ENCODE peak calls at places on chromosomes 4 and X, in eight cellular contexts. X, Y, S, Z, G, J, R and F are unnamed samples. For H3K4me1, the result is how much of the 10 kb centered on the place peaks cover.

GRCh38 chr4:24704152-24704551 is 91.2 kb upstream of the SOD3 start:
- DNase-seq in X (no peak), Y (no peak), S (no peak), Z (no peak), G (peak), J (no peak), R (no peak), F (no peak)

GRCh38 chr4:95220205-95221175 is 328.3 kb downstream of the UNC5C start:
- DNase-seq in X (no peak), Y (no peak), S (no peak), Z (no peak), G (no peak), J (peak), R (no peak), F (no peak)

GRCh38 chr4:26878729-26879415 is 18.2 kb downstream of the STIM2 start:
- DNase-seq in X (peak), Y (no peak), S (no peak), Z (no peak), G (no peak), J (no peak), R (no peak), F (no peak)

GRCh38 chr4:113468165-113469022 is 293.1 kb downstream of the CAMK2D start:
- DNase-seq in X (peak), Y (peak), S (peak), Z (no peak), G (peak), J (peak), R (peak), F (peak)

GRCh38 chr4:19774690-19775256 is 476.9 kb upstream of the SLIT2 start:
- DNase-seq in X (no peak), Y (no peak), S (no peak), Z (no peak), G (no peak), J (no peak), R (no peak), F (peak)

GRCh38 chr4:140252742-140253555 is 99.0 kb upstream of the MAML3 start:
- DNase-seq in X (peak), Y (peak), S (peak), Z (peak), G (peak), J (no peak), R (peak), F (peak)

GRCh38 chr4:40209401-40209800 is 12.6 kb downstream of the RHOH start:
- DNase-seq in X (no peak), Y (no peak), S (no peak), Z (no peak), G (no peak), J (no peak), R (no peak), F (no peak)

GRCh38 chr4:148776944-148777343 is 334.7 kb upstream of the NR3C2 start:
- DNase-seq in X (peak), Y (no peak), S (no peak), Z (no peak), G (no peak), J (no peak), R (no peak), F (no peak)

GRCh38 chr4:71784569-71785197 is 804 bp upstream of the GC start:
- DNase-seq in X (no peak), Y (no peak), S (no peak), Z (no peak), G (no peak), J (no peak), R (no peak), F (no peak)

GRCh38 chr4:122700178-122700725 is 32.3 kb upstream of the BBS12 start:
- DNase-seq in X (peak), Y (peak), S (peak), Z (no peak), G (no peak), J (peak), R (peak), F (no peak)

GRCh38 chrX:11766487-11766886 is 8.4 kb downstream of the MSL3 start:
- DNase-seq in X (no peak), Y (no peak), S (no peak), Z (no peak), G (no peak), J (no peak), R (no peak), F (no peak)

GRCh38 chrX:108299101-108299591 is 139.1 kb downstream of the COL4A6 start:
- DNase-seq in X (peak), Y (no peak), S (peak), Z (no peak), G (no peak), J (peak), R (no peak), F (no peak)

GRCh38 chrX:23662853-23663252 is 4.4 kb upstream of the PRDX4 start:
- DNase-seq in X (peak), Y (no peak), S (no peak), Z (no peak), G (no peak), J (no peak), R (no peak), F (no peak)

GRCh38 chr4:40256329-40256728 is 59.5 kb downstream of the RHOH start:
- DNase-seq in X (no peak), Y (no peak), S (no peak), Z (no peak), G (no peak), J (no peak), R (no peak), F (no peak)

GRCh38 chr4:41746025-41746439 is 2.5 kb downstream of the PHOX2B start:
- DNase-seq in X (peak), Y (no peak), S (no peak), Z (no peak), G (peak), J (no peak), R (no peak), F (no peak)

GRCh38 chr4:176270669-176271068 is 1.6 kb upstream of the ASB5 start:
- DNase-seq in X (peak), Y (no peak), S (peak), Z (no peak), G (no peak), J (peak), R (peak), F (peak)

GRCh38 chrX:74656079-74656745 is 41.8 kb upstream of the RLIM start:
- DNase-seq in X (peak), Y (no peak), S (no peak), Z (no peak), G (no peak), J (no peak), R (no peak), F (no peak)

GRCh38 chr4:10180927-10181744 is 64.5 kb upstream of the WDR1 start:
- DNase-seq in X (peak), Y (no peak), S (no peak), Z (no peak), G (no peak), J (no peak), R (no peak), F (peak)

GRCh38 chr4:37891221-37892159 is 606 bp downstream of the TBC1D1 start:
- DNase-seq in X (peak), Y (peak), S (no peak), Z (peak), G (peak), J (no peak), R (peak), F (no peak)

GRCh38 chr4:37892641-37893040 is 1.8 kb downstream of the TBC1D1 start:
- DNase-seq in X (no peak), Y (no peak), S (no peak), Z (peak), G (no peak), J (no peak), R (no peak), F (no peak)

GRCh38 chr4:37889849-37890500 is 909 bp upstream of the TBC1D1 start:
- DNase-seq in X (peak), Y (no peak), S (no peak), Z (no peak), G (peak), J (no peak), R (peak), F (no peak)

GRCh38 chr4:37893164-37893563 is 2.3 kb downstream of the TBC1D1 start:
- DNase-seq in X (no peak), Y (no peak), S (no peak), Z (no peak), G (no peak), J (no peak), R (no peak), F (no peak)

DNA sequence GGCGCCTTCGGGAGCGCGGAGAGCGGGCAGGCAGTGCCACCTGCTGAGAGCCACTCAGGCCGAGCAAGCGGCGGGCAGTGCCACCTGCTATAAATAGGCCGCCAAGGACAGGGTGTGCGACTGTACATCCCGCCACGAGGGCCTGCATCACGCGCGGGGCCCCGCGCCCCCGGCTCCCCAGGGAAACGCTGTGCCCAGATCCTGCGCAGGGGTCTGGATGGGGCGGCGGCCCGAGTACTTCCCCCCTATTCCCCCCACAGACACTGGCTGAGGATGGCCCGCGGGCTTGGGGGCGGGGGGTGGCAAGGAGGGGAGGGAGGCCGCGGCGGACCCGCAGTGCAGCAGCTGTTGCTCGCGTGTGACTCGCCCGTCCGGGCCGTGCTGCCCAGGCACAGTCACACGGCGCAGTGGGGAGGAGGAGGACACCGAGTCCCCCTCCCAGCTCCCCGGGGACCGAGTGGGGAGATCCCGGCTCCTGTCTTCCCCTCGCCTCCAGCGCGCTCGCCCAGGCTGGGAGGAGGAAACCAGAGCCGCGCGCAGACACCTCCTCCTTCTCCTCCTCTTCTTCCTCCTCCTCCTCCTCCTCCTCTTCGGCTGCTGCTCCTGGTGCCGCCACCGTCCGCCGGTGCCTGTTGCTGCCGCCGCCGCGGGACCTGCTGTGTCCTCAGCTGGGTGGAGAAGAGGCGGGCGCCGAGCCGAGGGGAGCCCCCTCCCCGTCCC is at the start of gene TBC1D1:
- DNase-seq in X (peak), Y (peak), S (peak), Z (peak), G (peak), J (no peak), R (peak), F (no peak)
- H3K4me1 ChIP-seq in X (under half), Y (under half), S (under half), Z (under half), G (under half), J (under half), R (under half), F (under half)

GRCh38 chrX:154545673-154546274 is 872 bp downstream of the G6PD start:
- DNase-seq in X (no peak), Y (no peak), S (peak), Z (no peak), G (no peak), J (no peak), R (no peak), F (no peak)

GRCh38 chrX:154547245-154548027 is at the start of gene IKBKG:
- DNase-seq in X (peak), Y (peak), S (peak), Z (peak), G (peak), J (peak), R (peak), F (peak)

GRCh38 chrX:154544885-154545284 is 1.8 kb downstream of the G6PD start:
- DNase-seq in X (no peak), Y (no peak), S (no peak), Z (no peak), G (no peak), J (no peak), R (no peak), F (no peak)

GRCh38 chrX:154548028-154548316 is 552 bp downstream of the IKBKG start:
- DNase-seq in X (peak), Y (no peak), S (no peak), Z (no peak), G (no peak), J (no peak), R (no peak), F (no peak)

GRCh38 chrX:154546354-154547244 is at the start of gene G6PD:
- DNase-seq in X (peak), Y (peak), S (peak), Z (peak), G (peak), J (peak), R (no peak), F (peak)
- H3K4me1 ChIP-seq in X (under half), Y (under half), S (under half), Z (half or more), G (under half), J (under half), R (under half), F (under half)

GRCh38 chr4:119050501-119051090 is 85.0 kb upstream of the MYOZ2 start:
- DNase-seq in X (peak), Y (no peak), S (no peak), Z (no peak), G (no peak), J (no peak), R (no peak), F (no peak)

GRCh38 chr4:119044919-119045318 is 90.7 kb upstream of the MYOZ2 start:
- DNase-seq in X (no peak), Y (no peak), S (no peak), Z (no peak), G (no peak), J (no peak), R (no peak), F (no peak)

GRCh38 chr4:119049342-119049741 is 86.3 kb upstream of the MYOZ2 start:
- DNase-seq in X (no peak), Y (no peak), S (no peak), Z (no peak), G (no peak), J (no peak), R (no peak), F (no peak)

GRCh38 chr4:119046263-119046662 is 89.4 kb upstream of the MYOZ2 start:
- DNase-seq in X (no peak), Y (no peak), S (no peak), Z (no peak), G (no peak), J (no peak), R (no peak), F (no peak)

GRCh38 chr4:119048446-119048845 is 87.2 kb upstream of the MYOZ2 start:
- DNase-seq in X (no peak), Y (no peak), S (peak), Z (no peak), G (no peak), J (no peak), R (no peak), F (no peak)
- H3K4me1 ChIP-seq in X (under half), Y (under half), S (half or more), Z (under half), G (under half), J (under half), R (under half), F (under half)

GRCh38 chr4:185212566-185212965 is 3.2 kb downstream of the SNX25 start:
- DNase-seq in X (no peak), Y (no peak), S (no peak), Z (no peak), G (no peak), J (no peak), R (no peak), F (no peak)
- H3K4me1 ChIP-seq in X (under half), Y (under half), S (under half), Z (under half), G (under half), J (half or more), R (under half), F (under half)

GRCh38 chr4:38671594-38671943 is 7.6 kb downstream of the KLF3 start:
- DNase-seq in X (no peak), Y (no peak), S (no peak), Z (no peak), G (no peak), J (no peak), R (no peak), F (no peak)
- H3K4me1 ChIP-seq in X (half or more), Y (under half), S (half or more), Z (half or more), G (under half), J (half or more), R (half or more), F (half or more)

GRCh38 chr4:169266081-169266480 is 4.7 kb downstream of the SH3RF1 start:
- DNase-seq in X (no peak), Y (no peak), S (no peak), Z (no peak), G (no peak), J (no peak), R (no peak), F (no peak)
- H3K4me1 ChIP-seq in X (under half), Y (under half), S (under half), Z (under half), G (under half), J (half or more), R (under half), F (under half)